ENCODE peak calls at places on chromosome 7, in five cellular contexts. M is right atrium auricular region; D is upper lobe of right lung; H is GM23248; U is CD4-positive, alpha-beta memory T cell. F is an unnamed sample.

GRCh38 chr7:2609001-2609411 is 22.8 kb upstream of the TTYH3 start:
- DNase-seq in M (no peak), D (no peak), H (peak), U (no peak), F (no peak)

GRCh38 chr7:83782628-83783027 is 133.7 kb upstream of the SEMA3E start:
- DNase-seq in M (no peak), D (no peak), H (peak), U (no peak), F (no peak)

GRCh38 chr7:90518630-90519029 is 49.2 kb downstream of the PTTG1IP2 start:
- DNase-seq in M (no peak), D (no peak), H (no peak), U (no peak), F (no peak)

GRCh38 chr7:137003606-137004005 is 135.2 kb downstream of the CHRM2 start:
- DNase-seq in M (no peak), D (no peak), H (no peak), U (no peak), F (no peak)

GRCh38 chr7:82017334-82017943 is 247.6 kb upstream of the HGF start:
- DNase-seq in M (no peak), D (no peak), H (peak), U (no peak), F (no peak)

GRCh38 chr7:24971333-24972165 is 8.4 kb downstream of the OSBPL3 start:
- DNase-seq in M (no peak), D (no peak), H (peak), U (no peak), F (no peak)

GRCh38 chr7:79090543-79090942 is 362.9 kb downstream of the MAGI2 start:
- DNase-seq in M (no peak), D (no peak), H (peak), U (no peak), F (no peak)

GRCh38 chr7:97187067-97187466 is 69.6 kb downstream of the SDHAF3 start:
- DNase-seq in M (no peak), D (no peak), H (peak), U (no peak), F (no peak)

GRCh38 chr7:29989257-29989995 is at the start of gene SCRN1:
- DNase-seq in M (no peak), D (peak), H (peak), U (peak), F (no peak)

GRCh38 chr7:27423290-27423689 is 180.7 kb downstream of the EVX1 start:
- DNase-seq in M (no peak), D (no peak), H (peak), U (no peak), F (no peak)

GRCh38 chr7:34747842-34748241 is 89.8 kb downstream of the NPSR1 start:
- DNase-seq in M (no peak), D (no peak), H (no peak), U (no peak), F (no peak)

GRCh38 chr7:116776610-116777289 is 85.6 kb upstream of the CAPZA2 start:
- DNase-seq in M (no peak), D (no peak), H (peak), U (no peak), F (no peak)

GRCh38 chr7:158587425-158588084 is at the start of gene PTPRN2:
- DNase-seq in M (no peak), D (peak), H (peak), U (peak), F (no peak)
- H3K4me3 ChIP-seq in M (peak), D (peak), H (peak), U (no peak), F (no peak)

GRCh38 chr7:130433336-130433735 is 7.5 kb downstream of the CEP41 start:
- DNase-seq in M (no peak), D (no peak), H (no peak), U (no peak), F (no peak)

GRCh38 chr7:130432886-130433285 is 7.9 kb downstream of the CEP41 start:
- DNase-seq in M (no peak), D (no peak), H (peak), U (no peak), F (no peak)

GRCh38 chr7:130429019-130429418 is 11.8 kb downstream of the CEP41 start:
- DNase-seq in M (no peak), D (no peak), H (no peak), U (no peak), F (no peak)

GRCh38 chr7:130435455-130435854 is 5.4 kb downstream of the CEP41 start:
- DNase-seq in M (no peak), D (no peak), H (no peak), U (no peak), F (no peak)

DNA sequence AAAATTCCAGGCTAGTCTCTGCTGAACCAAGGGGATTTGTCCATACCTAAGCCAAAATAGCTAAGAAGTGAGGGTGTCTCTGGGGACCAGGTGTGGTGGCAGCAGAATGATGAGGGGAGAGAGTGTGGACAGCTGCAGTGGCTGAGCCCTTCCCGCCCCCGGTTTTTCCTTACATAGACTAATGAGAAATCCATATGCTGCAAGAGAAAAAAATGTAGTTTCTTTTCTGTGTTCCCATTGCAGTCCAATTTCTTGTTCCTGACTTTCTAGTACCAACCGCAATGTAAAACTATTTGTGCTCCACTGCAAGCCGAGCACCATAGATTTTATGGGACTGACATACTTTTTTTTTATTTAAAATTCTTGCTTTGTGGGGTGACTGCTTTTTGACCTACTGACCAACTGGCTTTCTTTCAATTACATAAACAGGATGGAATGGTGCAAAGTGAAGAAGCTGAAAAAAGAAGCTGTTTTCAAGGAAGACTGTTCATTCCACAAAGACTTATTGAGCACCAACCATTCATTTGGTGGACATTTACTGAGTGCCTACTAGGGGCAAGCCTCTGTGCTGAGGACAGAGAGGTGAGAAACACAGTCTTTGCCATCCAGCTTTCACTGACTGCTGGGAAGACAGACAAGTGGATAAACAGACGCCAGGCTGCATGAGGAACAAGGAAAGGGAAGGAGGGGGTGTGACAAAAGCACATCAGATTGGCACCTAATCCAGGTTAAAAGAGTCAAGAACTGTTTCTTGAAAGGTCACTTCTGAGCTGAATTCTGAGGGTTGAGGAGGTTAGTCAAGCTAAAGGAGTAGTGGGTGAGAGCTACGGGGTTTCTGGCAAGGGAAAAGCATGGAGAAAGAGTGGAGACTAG is 9.7 kb downstream of the CEP41 start:
- DNase-seq in M (no peak), D (no peak), H (peak), U (no peak), F (no peak)
- H3K27ac ChIP-seq in M (peak), D (peak), H (peak), U (no peak), F (no peak)

GRCh38 chr7:18858232-18858631 is 259.2 kb downstream of the TWIST1 start:
- DNase-seq in M (no peak), D (no peak), H (no peak), U (no peak), F (no peak)

GRCh38 chr7:18861514-18861913 is 255.9 kb downstream of the TWIST1 start:
- DNase-seq in M (no peak), D (no peak), H (peak), U (no peak), F (no peak)

GRCh38 chr7:18860226-18860625 is 257.2 kb downstream of the TWIST1 start:
- DNase-seq in M (no peak), D (no peak), H (no peak), U (no peak), F (no peak)

GRCh38 chr7:18855796-18856195 is 261.6 kb downstream of the TWIST1 start:
- DNase-seq in M (no peak), D (no peak), H (no peak), U (no peak), F (no peak)

DNA sequence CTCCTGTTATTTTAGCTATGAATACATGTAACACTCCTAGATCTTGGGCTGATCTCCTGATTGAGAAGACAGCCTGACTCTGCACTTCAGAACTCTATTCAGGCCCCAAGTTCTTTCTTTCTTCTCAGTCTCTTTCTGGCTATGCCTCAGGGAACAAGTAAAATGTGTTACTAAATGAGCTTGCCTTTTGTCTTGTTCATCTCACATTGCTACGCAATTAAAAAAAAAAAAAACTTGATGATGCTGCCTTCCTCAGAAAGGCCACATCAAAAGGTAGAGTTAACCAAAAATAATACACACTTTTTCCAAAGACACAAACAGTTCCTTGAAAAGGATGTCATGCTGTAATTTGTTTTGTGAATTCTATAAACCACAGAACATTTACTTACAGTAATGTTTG is 258.1 kb downstream of the TWIST1 start:
- DNase-seq in M (no peak), D (no peak), H (no peak), U (peak), F (no peak)
- H3K4me3 ChIP-seq in M (no peak), D (no peak), H (no peak), U (no peak), F (no peak)

GRCh38 chr7:28479507-28479947 is 67.2 kb downstream of the CREB5 start:
- DNase-seq in M (no peak), D (no peak), H (no peak), U (no peak), F (no peak)
- H3K27ac ChIP-seq in M (no peak), D (no peak), H (no peak), U (no peak), F (no peak)

DNA sequence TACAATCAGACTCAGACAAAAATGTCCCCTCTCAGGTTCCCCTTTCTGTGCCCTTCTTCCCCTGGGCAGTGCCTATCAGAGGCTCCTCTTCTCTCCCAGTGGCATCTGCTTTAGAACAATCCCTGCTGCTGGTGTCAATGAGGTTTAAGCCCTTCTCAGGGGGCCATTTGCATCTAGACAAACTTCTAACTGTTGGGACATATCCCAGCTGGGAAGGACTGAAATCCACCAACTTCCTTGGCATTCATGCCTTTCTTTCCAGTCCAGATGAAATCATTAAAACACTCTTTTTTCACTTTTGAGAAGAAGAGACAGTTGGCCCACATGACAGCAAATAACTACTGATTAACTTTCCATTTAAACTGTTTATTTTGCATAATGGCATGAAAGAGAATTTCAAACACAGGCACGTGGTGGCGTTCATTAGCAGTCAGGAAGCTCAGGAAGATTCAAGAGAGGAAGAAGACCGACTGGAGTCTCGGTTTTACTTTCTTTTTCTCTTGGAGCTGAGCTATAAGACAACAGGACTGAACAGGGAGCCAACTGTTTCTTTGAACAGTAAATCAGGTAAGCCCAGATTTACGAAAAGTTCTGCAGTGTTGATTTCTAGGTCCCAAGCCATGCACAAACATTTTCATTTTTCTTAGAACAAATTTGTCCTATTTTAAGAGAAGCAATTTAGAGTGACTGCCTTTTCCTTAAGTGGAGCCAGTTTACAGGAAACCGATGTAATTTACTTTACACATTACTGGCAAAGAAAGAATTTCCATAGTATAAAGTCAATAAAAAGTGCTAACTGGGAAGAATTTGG is at the start of gene GIMAP2:
- DNase-seq in M (no peak), D (no peak), H (peak), U (peak), F (no peak)
- H3K4me3 ChIP-seq in M (peak), D (peak), H (peak), U (peak), F (no peak)

DNA sequence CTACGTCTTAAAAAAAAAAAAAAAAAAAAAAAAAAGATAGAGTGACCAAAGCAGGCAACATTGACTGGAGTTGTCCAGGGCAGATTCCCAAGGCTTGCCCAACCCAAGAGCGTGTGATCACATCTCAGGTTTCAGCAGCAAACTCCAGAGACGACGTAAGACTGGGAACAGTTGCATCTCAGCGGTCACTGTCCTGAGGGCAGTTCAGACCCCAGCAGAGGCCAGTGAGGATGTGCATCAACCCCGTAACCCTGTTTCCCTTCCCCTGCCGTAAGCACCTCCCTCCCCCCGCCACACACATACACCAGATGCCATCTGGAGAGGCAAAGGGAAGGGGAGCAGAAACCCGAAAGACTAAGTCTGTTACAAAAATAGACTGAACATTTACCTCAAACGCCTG is 19.3 kb upstream of the TOMM7 start:
- DNase-seq in M (no peak), D (no peak), H (peak), U (no peak), F (no peak)
- H3K27ac ChIP-seq in M (peak), D (no peak), H (no peak), U (no peak), F (no peak)